ENCODE peak calls at places on chromosomes 11 and 22, in nine cellular contexts. X, Y, T, N, W, G, O, J and K are unnamed samples.

GRCh38 chr11:128857341-128857740 is 9.8 kb downstream of the KCNJ1 start:
- DNase-seq in X (no peak), Y (no peak), T (no peak), N (no peak), W (no peak), G (no peak), O (no peak), J (no peak), K (no peak)

GRCh38 chr11:130043575-130043974 is 26.1 kb upstream of the APLP2 start:
- DNase-seq in X (no peak), Y (no peak), T (peak; percentile 36), N (no peak), W (no peak), G (no peak), O (no peak), J (no peak), K (no peak)

GRCh38 chr22:32676196-32676595 is 125.3 kb upstream of the TIMP3 start:
- DNase-seq in X (no peak), Y (no peak), T (no peak), N (no peak), W (no peak), G (no peak), O (no peak), J (no peak), K (no peak)

GRCh38 chr11:74966651-74967050 is 17.6 kb downstream of the SPCS2 start:
- DNase-seq in X (no peak), Y (peak; percentile 77), T (no peak), N (peak; percentile 7), W (no peak), G (peak; percentile 29), O (no peak), J (no peak), K (no peak)

GRCh38 chr22:35301370-35301874 is 1.7 kb downstream of the TOM1 start:
- DNase-seq in X (no peak), Y (peak; percentile 98), T (no peak), N (peak; percentile 98), W (no peak), G (peak; percentile 79), O (no peak), J (peak; percentile 93), K (peak; percentile 82)

GRCh38 chr11:113387605-113388211 is at the start of gene ANKK1:
- DNase-seq in X (peak; percentile 31), Y (no peak), T (no peak), N (no peak), W (peak; percentile 74), G (no peak), O (no peak), J (no peak), K (no peak)

GRCh38 chr11:107653077-107653476 is 58.8 kb downstream of the SLN start:
- DNase-seq in X (no peak), Y (no peak), T (no peak), N (peak; percentile 2), W (no peak), G (no peak), O (no peak), J (no peak), K (no peak)

GRCh38 chr11:7759010-7759409 is 37.7 kb downstream of the OR5P2 start:
- DNase-seq in X (no peak), Y (no peak), T (no peak), N (no peak), W (no peak), G (no peak), O (no peak), J (no peak), K (no peak)

GRCh38 chr11:126739499-126740145 is 260.9 kb downstream of the KIRREL3 start:
- DNase-seq in X (no peak), Y (peak; percentile 16), T (no peak), N (peak; percentile 55), W (no peak), G (no peak), O (no peak), J (no peak), K (no peak)

GRCh38 chr11:126738632-126739031 is 261.9 kb downstream of the KIRREL3 start:
- DNase-seq in X (no peak), Y (no peak), T (no peak), N (no peak), W (no peak), G (no peak), O (no peak), J (no peak), K (no peak)

GRCh38 chr11:126733685-126734084 is 266.9 kb downstream of the KIRREL3 start:
- DNase-seq in X (no peak), Y (no peak), T (no peak), N (no peak), W (no peak), G (no peak), O (no peak), J (no peak), K (no peak)

GRCh38 chr11:126734752-126735151 is 265.8 kb downstream of the KIRREL3 start:
- DNase-seq in X (no peak), Y (no peak), T (no peak), N (no peak), W (no peak), G (no peak), O (no peak), J (no peak), K (no peak)

GRCh38 chr11:126736682-126737404 is 263.7 kb downstream of the KIRREL3 start:
- DNase-seq in X (no peak), Y (no peak), T (no peak), N (no peak), W (no peak), G (no peak), O (no peak), J (no peak), K (no peak)
- H3K27me3 ChIP-seq in X (peaks cover 74% of the 10 kb centered on the region), Y (no peaks in the 10 kb centered on the region), T (no peaks in the 10 kb centered on the region), N (no peaks in the 10 kb centered on the region), W (no peaks in the 10 kb centered on the region), G (peaks cover 85% of the 10 kb centered on the region), O (peaks cover 26% of the 10 kb centered on the region), J (peaks cover 15% of the 10 kb centered on the region), K (peaks cover 81% of the 10 kb centered on the region)

DNA sequence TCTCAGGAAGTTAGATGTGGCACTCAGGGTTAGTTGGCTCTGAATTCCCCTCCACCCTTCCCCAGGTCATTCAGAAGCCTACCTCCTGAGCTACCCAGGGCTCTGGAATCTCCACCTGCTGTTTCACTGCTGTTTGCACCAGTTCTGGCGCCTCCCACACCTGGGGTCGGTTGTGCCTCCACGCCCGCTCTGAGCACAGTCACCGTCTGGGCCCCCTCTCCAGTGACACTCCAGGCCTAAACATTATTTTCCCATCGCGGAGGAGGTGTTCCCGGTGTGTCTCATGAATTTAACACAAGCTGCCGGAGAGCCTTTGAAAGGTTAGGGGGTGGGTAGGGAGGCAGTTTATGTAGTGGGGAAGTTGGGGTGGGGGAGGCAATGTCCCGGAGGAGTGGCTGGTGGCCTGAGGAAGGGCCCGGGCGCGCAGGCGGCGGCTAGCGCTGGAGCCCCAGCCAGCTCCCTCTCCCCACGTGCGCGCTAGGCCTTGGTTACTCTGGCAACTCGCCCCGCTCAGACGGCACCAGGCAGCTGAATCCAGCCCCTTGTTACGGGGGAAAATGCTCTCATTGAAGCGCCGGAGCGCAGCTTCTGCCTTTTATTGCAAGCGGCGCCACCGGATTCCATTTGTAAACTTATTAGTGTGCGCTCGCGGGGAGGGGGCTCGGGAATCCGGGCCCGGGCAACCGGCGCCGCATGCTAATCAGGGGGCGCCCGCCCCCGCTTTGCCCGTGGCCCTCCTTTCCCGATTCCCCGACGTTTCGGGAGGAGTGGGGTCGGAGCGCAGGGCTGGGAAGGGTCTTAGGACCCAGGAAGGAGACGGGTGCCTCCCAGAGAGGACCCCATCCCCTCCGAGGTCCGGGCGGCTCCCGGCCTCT is 52.4 kb downstream of the GRIK4 start:
- DNase-seq in X (no peak), Y (peak; percentile 39), T (peak; percentile 20), N (no peak), W (peak; percentile 88), G (no peak), O (no peak), J (no peak), K (no peak)
- TF ChIP-seq EZH2 in X (no peak), Y (no peak), T (no peak), N (no peak), W (no peak), G (no peak), O (no peak), J (no peak), K (no peak)

GRCh38 chr11:2382129-2382517 is 5.0 kb downstream of the CD81 start:
- DNase-seq in X (no peak), Y (no peak), T (no peak), N (no peak), W (no peak), G (no peak), O (no peak), J (no peak), K (no peak)

GRCh38 chr11:2384723-2385041 is 7.6 kb downstream of the CD81 start:
- DNase-seq in X (no peak), Y (no peak), T (no peak), N (no peak), W (no peak), G (no peak), O (no peak), J (no peak), K (no peak)

GRCh38 chr11:2385156-2386151 is 8.3 kb downstream of the CD81 start:
- DNase-seq in X (no peak), Y (no peak), T (no peak), N (no peak), W (no peak), G (no peak), O (peak; percentile 33), J (no peak), K (no peak)

GRCh38 chr11:2382927-2383822 is 6.1 kb downstream of the CD81 start:
- DNase-seq in X (no peak), Y (no peak), T (peak; percentile 51), N (peak; percentile 83), W (no peak), G (no peak), O (no peak), J (no peak), K (no peak)

DNA sequence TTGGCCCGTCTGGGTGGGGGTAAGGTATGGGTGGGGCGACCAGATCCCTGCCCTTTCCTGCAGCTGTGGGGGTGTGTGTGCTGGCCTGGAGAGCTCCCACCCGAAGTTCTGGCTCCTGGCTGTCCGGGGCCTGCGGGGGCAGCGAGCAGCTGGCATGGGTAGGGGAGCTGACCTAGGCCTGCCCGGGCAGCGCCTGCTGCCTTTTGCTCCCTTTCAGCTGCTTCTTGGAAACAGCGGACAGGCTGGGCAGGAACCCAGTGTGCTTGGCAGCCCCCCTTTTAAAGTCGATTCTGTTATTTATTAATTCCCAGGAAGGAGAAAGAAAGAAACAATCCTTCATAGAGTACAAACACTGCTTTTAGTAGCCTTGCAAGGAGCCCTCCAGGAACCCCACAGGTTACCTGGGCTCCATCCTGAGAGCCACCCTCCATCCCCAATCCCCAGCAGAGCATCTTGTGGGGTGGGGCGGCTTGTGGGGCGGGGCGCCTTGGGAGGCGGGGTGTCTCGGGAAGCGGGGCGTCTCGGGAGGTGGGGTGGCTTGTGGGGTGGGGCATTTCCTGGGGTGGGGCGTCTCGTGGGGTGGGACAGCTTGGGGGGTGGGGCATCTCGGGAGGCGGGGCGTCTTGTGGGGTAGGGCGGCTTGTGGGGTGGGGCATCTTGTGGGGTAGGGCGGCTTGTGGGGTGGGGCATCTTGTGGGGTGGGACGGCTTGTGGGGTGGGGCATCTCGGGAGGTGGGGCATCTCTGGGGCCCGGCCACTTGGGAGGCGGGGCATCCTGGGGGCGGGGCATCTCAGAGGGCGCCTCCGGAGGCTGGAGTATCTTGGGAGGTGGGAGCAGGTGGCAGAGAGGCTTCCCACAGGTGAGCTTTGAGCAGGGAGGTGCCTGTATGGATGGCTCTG is 7.0 kb downstream of the CD81 start:
- DNase-seq in X (no peak), Y (no peak), T (no peak), N (peak; percentile 39), W (no peak), G (no peak), O (no peak), J (no peak), K (no peak)
- H3K4me3 ChIP-seq in X (no peak overlapping the region), Y (no peak overlapping the region), T (no peak overlapping the region), N (no peak overlapping the region), W (no peak overlapping the region), G (no peak overlapping the region), O (no peak overlapping the region), J (no peak overlapping the region), K (no peak overlapping the region)

GRCh38 chr22:38944653-38945052 is 12.8 kb upstream of the APOBEC3A start:
- DNase-seq in X (no peak), Y (no peak), T (no peak), N (no peak), W (no peak), G (no peak), O (no peak), J (no peak), K (no peak)

GRCh38 chr22:38946771-38947170 is 10.6 kb upstream of the APOBEC3A start:
- DNase-seq in X (no peak), Y (no peak), T (no peak), N (no peak), W (no peak), G (no peak), O (no peak), J (no peak), K (no peak)

GRCh38 chr22:38948181-38948940 is 9.0 kb upstream of the APOBEC3A start:
- DNase-seq in X (no peak), Y (no peak), T (no peak), N (no peak), W (peak; percentile 1), G (no peak), O (no peak), J (no peak), K (no peak)

GRCh38 chr22:38949889-38950405 is 7.5 kb upstream of the APOBEC3A start:
- DNase-seq in X (no peak), Y (no peak), T (no peak), N (no peak), W (peak; percentile 10), G (no peak), O (no peak), J (no peak), K (no peak)

GRCh38 chr22:38947321-38948112 is 9.9 kb upstream of the APOBEC3A start:
- DNase-seq in X (no peak), Y (no peak), T (no peak), N (no peak), W (peak; percentile 73), G (peak; percentile 37), O (no peak), J (no peak), K (peak; percentile 61)
- H3K27me3 ChIP-seq in X (peaks cover 9% of the 10 kb centered on the region), Y (peaks cover 18% of the 10 kb centered on the region), T (no peaks in the 10 kb centered on the region), N (peaks cover 67% of the 10 kb centered on the region), W (no peaks in the 10 kb centered on the region), G (no peaks in the 10 kb centered on the region), O (peaks cover 15% of the 10 kb centered on the region), J (peaks cover 63% of the 10 kb centered on the region), K (no peaks in the 10 kb centered on the region)